ENCODE peak calls at places on chromosomes 3 and 15, in ten cellular contexts. S is IMR-90, M is pancreas, U is GM06990, Z is testis, L is epithelial cell of proximal tubule, N is fibroblast of mammary gland, C is cardiac fibroblast, B is foreskin fibroblast, I is HL-60. R is an unnamed sample.

GRCh38 chr15:41888662-41889253 is 5.1 kb downstream of the SPTBN5 start:
- DNase-seq in Z (no peak), S (no peak), B (no peak), I (peak; percentile 47), C (no peak), N (no peak), M (no peak), U (no peak), L (no peak), R (no peak)

GRCh38 chr3:173892547-173892946 is 495.0 kb downstream of the NLGN1 start:
- DNase-seq in N (no peak), S (no peak), L (peak; percentile 74), I (no peak), C (no peak), B (no peak), M (no peak), U (no peak), Z (no peak), R (no peak)

GRCh38 chr3:133610031-133610430 is 36.5 kb downstream of the CDV3 start:
- DNase-seq in B (no peak), M (no peak), Z (no peak), U (no peak), I (no peak), L (no peak), C (no peak), N (no peak), S (peak; percentile 26), R (no peak)

GRCh38 chr3:120642368-120642948 is 39.6 kb downstream of the HGD start:
- DNase-seq in L (no peak), Z (no peak), M (no peak), S (peak; percentile 90), C (peak; percentile 81), B (peak; percentile 5), N (peak; percentile 75), I (peak; percentile 55), U (no peak), R (no peak)

GRCh38 chr15:74311734-74312444 is 55.6 kb downstream of the CYP11A1 start:
- DNase-seq in I (no peak), Z (peak; percentile 27), U (no peak), S (peak; percentile 8), M (no peak), L (no peak), B (peak; percentile 56), C (peak; percentile 24), N (no peak), R (no peak)

GRCh38 chr15:88604381-88604951 is 16.7 kb upstream of the AEN start:
- DNase-seq in Z (no peak), L (no peak), N (no peak), U (no peak), M (peak; percentile 68), I (no peak), S (no peak), B (no peak), C (no peak), R (no peak)

GRCh38 chr3:106172780-106173179 is 304.0 kb upstream of the CBLB start:
- DNase-seq in M (no peak), S (no peak), I (no peak), L (no peak), Z (no peak), U (peak; percentile 46), N (no peak), C (no peak), B (no peak), R (no peak)

GRCh38 chr3:43378066-43378935 is 92.0 kb downstream of the SNRK start:
- DNase-seq in M (no peak), N (peak; percentile 36), L (no peak), I (no peak), Z (peak; percentile 33), U (no peak), C (peak; percentile 33), B (peak; percentile 45), S (peak; percentile 38), R (no peak)

GRCh38 chr15:89963301-89964288 is 37.5 kb upstream of the ZNF710 start:
- DNase-seq in U (no peak), Z (no peak), N (no peak), L (no peak), B (no peak), S (no peak), M (no peak), I (peak; percentile 93), C (no peak), R (no peak)

GRCh38 chr15:67850995-67851535 is 11.2 kb upstream of the RNU6-1 start:
- DNase-seq in S (peak; percentile 18), I (peak; percentile 68), M (no peak), B (peak; percentile 40), Z (no peak), U (no peak), C (peak; percentile 54), L (no peak), N (peak; percentile 56), R (no peak)

GRCh38 chr15:67854358-67854757 is 14.5 kb upstream of the RNU6-1 start:
- DNase-seq in C (no peak), L (no peak), Z (no peak), S (no peak), M (no peak), B (no peak), N (no peak), I (no peak), U (no peak), R (no peak)

GRCh38 chr15:67850336-67850735 is 10.5 kb upstream of the RNU6-1 start:
- DNase-seq in N (no peak), I (no peak), Z (no peak), U (no peak), M (no peak), B (no peak), L (no peak), S (no peak), C (no peak), R (no peak)

GRCh38 chr15:67853454-67853853 is 13.6 kb upstream of the RNU6-1 start:
- DNase-seq in B (no peak), U (no peak), L (no peak), N (no peak), M (no peak), S (no peak), I (no peak), C (no peak), Z (no peak), R (no peak)

DNA sequence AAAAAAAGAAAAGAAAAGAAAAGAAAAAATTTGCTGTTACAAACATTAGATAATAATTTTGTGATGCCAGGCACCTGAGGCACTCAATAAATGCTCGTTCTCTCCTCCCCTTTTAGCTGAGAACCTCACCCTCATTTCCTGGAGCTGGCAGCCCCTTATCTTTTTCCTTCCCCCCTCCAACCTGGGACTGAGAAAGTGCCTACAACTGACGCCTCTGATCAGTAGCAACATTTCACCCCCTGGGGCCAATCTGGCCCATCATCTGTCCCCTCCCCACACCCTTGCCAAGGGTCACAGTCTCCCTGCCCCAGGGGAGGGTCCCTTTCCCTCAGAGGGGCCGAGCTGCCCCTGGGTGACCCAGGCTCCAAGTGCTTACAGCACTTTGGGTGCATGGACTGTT is 12.6 kb upstream of the RNU6-1 start:
- DNase-seq in U (no peak), I (no peak), C (no peak), M (no peak), Z (no peak), S (no peak), N (no peak), B (no peak), L (no peak), R (no peak)
- H3K4me3 ChIP-seq in U (no peak overlapping the region), I (no peak overlapping the region), C (no peak overlapping the region), M (no peak overlapping the region), Z (no peak overlapping the region), S (no peak overlapping the region), N (no peak overlapping the region), B (no peak overlapping the region), L (no peak overlapping the region), R (no peak overlapping the region)

DNA sequence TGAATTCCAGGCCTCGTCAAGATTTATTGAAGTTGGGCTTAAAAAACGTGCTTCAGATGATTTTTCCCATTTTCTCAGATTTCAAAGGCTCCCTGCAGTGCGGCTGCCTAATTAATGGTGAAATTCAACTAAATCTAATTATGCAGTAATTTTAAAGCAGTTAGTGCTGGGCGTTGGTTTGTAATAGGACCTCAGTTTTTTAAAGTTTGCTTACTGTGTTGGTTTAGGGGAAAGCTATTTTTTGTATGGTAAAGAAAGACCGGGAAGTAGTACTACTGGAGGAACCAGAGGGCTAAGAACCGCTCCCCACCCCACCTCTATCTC is 11.6 kb downstream of the NR2F2 start:
- DNase-seq in S (no peak), M (no peak), Z (no peak), C (no peak), B (no peak), N (no peak), U (no peak), L (no peak), I (no peak), R (no peak)
- H3K4me3 ChIP-seq in S (peak overlapping the region; percentile 46), M (peak overlapping the region; percentile 64), Z (peak overlapping the region; percentile 82), C (peak overlapping the region; percentile 83), B (peak overlapping the region; percentile 100), N (peak overlapping the region; percentile 95), U (no peak overlapping the region), L (peak overlapping the region; percentile 83), I (no peak overlapping the region), R (peak overlapping the region; percentile 94)

DNA sequence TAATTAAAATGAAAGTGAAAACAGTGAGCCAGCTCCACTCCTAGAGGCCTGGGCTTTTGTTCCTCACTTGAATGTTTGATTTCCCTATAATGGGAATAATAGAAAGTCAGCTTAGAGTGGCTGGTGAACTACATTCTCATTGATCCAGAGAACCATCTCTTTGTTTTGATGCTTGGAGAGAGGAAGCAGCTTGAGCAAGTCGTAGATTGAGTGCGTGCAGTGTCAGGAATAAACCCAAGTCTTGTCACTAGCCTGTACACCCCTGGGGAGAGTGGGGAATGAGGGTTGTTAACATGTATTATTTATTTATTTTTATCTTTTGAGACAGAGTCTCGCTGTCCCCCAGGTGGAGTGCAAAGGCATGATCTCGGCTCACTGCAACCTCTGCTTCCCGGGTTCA is 885 bp upstream of the LSG1 start:
- DNase-seq in L (no peak), N (peak; percentile 13), I (no peak), M (no peak), B (no peak), S (no peak), C (peak; percentile 18), U (no peak), Z (no peak), R (no peak)
- H3K4me3 ChIP-seq in L (peak overlapping the region; percentile 100), N (peak overlapping the region; percentile 98), I (peak overlapping the region; percentile 66), M (peak overlapping the region; percentile 91), B (peak overlapping the region; percentile 90), S (peak overlapping the region; percentile 87), C (peak overlapping the region; percentile 88), U (peak overlapping the region; percentile 99), Z (peak overlapping the region; percentile 75), R (peak overlapping the region; percentile 77)

GRCh38 chr15:80550910-80551265 is 144.2 kb upstream of the ABHD17C start:
- DNase-seq in I (no peak), Z (no peak), N (peak; percentile 73), C (peak; percentile 64), B (peak; percentile 85), U (no peak), M (no peak), S (peak; percentile 68), L (no peak), R (no peak)

GRCh38 chr15:80549712-80550111 is 145.4 kb upstream of the ABHD17C start:
- DNase-seq in U (no peak), L (no peak), Z (no peak), S (no peak), B (no peak), C (no peak), I (no peak), N (peak; percentile 73), M (no peak), R (no peak)

GRCh38 chr15:80551348-80551747 is 143.8 kb upstream of the ABHD17C start:
- DNase-seq in N (no peak), M (no peak), S (no peak), Z (no peak), U (no peak), L (no peak), B (no peak), I (no peak), C (peak; percentile 55), R (no peak)

GRCh38 chr15:80549191-80549590 is 145.0 kb downstream of the ARNT2 start:
- DNase-seq in L (no peak), I (no peak), N (peak; percentile 72), B (peak; percentile 62), S (peak; percentile 86), Z (no peak), U (no peak), C (peak; percentile 72), M (no peak), R (no peak)

GRCh38 chr15:80550219-80550909 is 144.7 kb upstream of the ABHD17C start:
- DNase-seq in B (peak; percentile 90), S (peak; percentile 98), I (no peak), L (peak; percentile 47), N (peak; percentile 94), C (peak; percentile 94), U (no peak), Z (no peak), M (no peak), R (no peak)
- H3K4me3 ChIP-seq in B (no peak overlapping the region), S (peak overlapping the region; percentile 4), I (no peak overlapping the region), L (no peak overlapping the region), N (peak overlapping the region; percentile 24), C (no peak overlapping the region), U (no peak overlapping the region), Z (no peak overlapping the region), M (no peak overlapping the region), R (no peak overlapping the region)